ENCODE peak calls at places on chromosome 17, in eight cellular contexts. One of them, this sample, is unnamed.

GRCh38 chr17:67837965-67838364 is 12.7 kb downstream of the BPTF start:
- DNase-seq in neural progenitor cell: no peak
- DNase-seq in mammary epithelial cell: no peak
- DNase-seq in PC-9: no peak
- DNase-seq in CD4-positive, alpha-beta T cell: no peak
- DNase-seq in stomach: no peak
- DNase-seq in sigmoid colon: no peak
- DNase-seq in astrocyte of the spinal cord: no peak
- DNase-seq in this sample: no peak

GRCh38 chr17:1360975-1361374 is 39.0 kb downstream of the YWHAE start:
- DNase-seq in neural progenitor cell: no peak
- DNase-seq in mammary epithelial cell: no peak
- DNase-seq in PC-9: no peak
- DNase-seq in CD4-positive, alpha-beta T cell: no peak
- DNase-seq in stomach: no peak
- DNase-seq in sigmoid colon: no peak
- DNase-seq in astrocyte of the spinal cord: no peak
- DNase-seq in this sample: no peak

GRCh38 chr17:29710891-29711418 is 88.2 kb upstream of the CORO6 start:
- DNase-seq in neural progenitor cell: no peak
- DNase-seq in mammary epithelial cell: peak
- DNase-seq in PC-9: peak
- DNase-seq in CD4-positive, alpha-beta T cell: no peak
- DNase-seq in stomach: no peak
- DNase-seq in sigmoid colon: no peak
- DNase-seq in astrocyte of the spinal cord: no peak
- DNase-seq in this sample: no peak

GRCh38 chr17:46167826-46168569 is 25.2 kb downstream of the KANSL1 start:
- DNase-seq in neural progenitor cell: no peak
- DNase-seq in mammary epithelial cell: no peak
- DNase-seq in PC-9: no peak
- DNase-seq in CD4-positive, alpha-beta T cell: no peak
- DNase-seq in stomach: no peak
- DNase-seq in sigmoid colon: no peak
- DNase-seq in astrocyte of the spinal cord: peak
- DNase-seq in this sample: no peak

GRCh38 chr17:52823155-52823554 is 664.6 kb upstream of the CA10 start:
- DNase-seq in neural progenitor cell: no peak
- DNase-seq in mammary epithelial cell: no peak
- DNase-seq in PC-9: no peak
- DNase-seq in CD4-positive, alpha-beta T cell: no peak
- DNase-seq in stomach: no peak
- DNase-seq in sigmoid colon: no peak
- DNase-seq in astrocyte of the spinal cord: no peak
- DNase-seq in this sample: no peak

GRCh38 chr17:80263253-80264047 is 2.8 kb downstream of the RNF213 start:
- DNase-seq in neural progenitor cell: no peak
- DNase-seq in mammary epithelial cell: peak
- DNase-seq in PC-9: no peak
- DNase-seq in CD4-positive, alpha-beta T cell: peak
- DNase-seq in stomach: peak
- DNase-seq in sigmoid colon: peak
- DNase-seq in astrocyte of the spinal cord: peak
- DNase-seq in this sample: no peak

GRCh38 chr17:6172642-6173330 is 102.6 kb downstream of the WSCD1 start:
- DNase-seq in neural progenitor cell: peak
- DNase-seq in mammary epithelial cell: no peak
- DNase-seq in PC-9: no peak
- DNase-seq in CD4-positive, alpha-beta T cell: no peak
- DNase-seq in stomach: no peak
- DNase-seq in sigmoid colon: no peak
- DNase-seq in astrocyte of the spinal cord: no peak
- DNase-seq in this sample: no peak

GRCh38 chr17:44786551-44787081 is 27.8 kb downstream of the ADAM11 start:
- DNase-seq in neural progenitor cell: no peak
- DNase-seq in mammary epithelial cell: no peak
- DNase-seq in PC-9: no peak
- DNase-seq in CD4-positive, alpha-beta T cell: no peak
- DNase-seq in stomach: no peak
- DNase-seq in sigmoid colon: no peak
- DNase-seq in astrocyte of the spinal cord: no peak
- DNase-seq in this sample: no peak

GRCh38 chr17:44005865-44006580 is 1.6 kb downstream of the NAGS start:
- DNase-seq in neural progenitor cell: peak
- DNase-seq in mammary epithelial cell: peak
- DNase-seq in PC-9: no peak
- DNase-seq in CD4-positive, alpha-beta T cell: peak
- DNase-seq in stomach: peak
- DNase-seq in sigmoid colon: no peak
- DNase-seq in astrocyte of the spinal cord: peak
- DNase-seq in this sample: no peak

GRCh38 chr17:57911834-57912673 is 43.2 kb downstream of the CUEDC1 start:
- DNase-seq in neural progenitor cell: peak
- DNase-seq in mammary epithelial cell: peak
- DNase-seq in PC-9: peak
- DNase-seq in CD4-positive, alpha-beta T cell: no peak
- DNase-seq in stomach: peak
- DNase-seq in sigmoid colon: peak
- DNase-seq in astrocyte of the spinal cord: peak
- DNase-seq in this sample: no peak

GRCh38 chr17:79335456-79335855 is 260.8 kb downstream of the ENGASE start:
- DNase-seq in neural progenitor cell: no peak
- DNase-seq in mammary epithelial cell: no peak
- DNase-seq in PC-9: no peak
- DNase-seq in CD4-positive, alpha-beta T cell: no peak
- DNase-seq in stomach: no peak
- DNase-seq in sigmoid colon: no peak
- DNase-seq in astrocyte of the spinal cord: no peak
- DNase-seq in this sample: no peak

GRCh38 chr17:76478730-76479514 is 11.5 kb downstream of the AANAT start:
- DNase-seq in neural progenitor cell: no peak
- DNase-seq in mammary epithelial cell: no peak
- DNase-seq in PC-9: no peak
- DNase-seq in CD4-positive, alpha-beta T cell: no peak
- DNase-seq in stomach: no peak
- DNase-seq in sigmoid colon: no peak
- DNase-seq in astrocyte of the spinal cord: no peak
- DNase-seq in this sample: no peak

GRCh38 chr17:80827646-80828643 is 163.7 kb upstream of the CHMP6 start:
- DNase-seq in neural progenitor cell: peak
- DNase-seq in mammary epithelial cell: no peak
- DNase-seq in PC-9: no peak
- DNase-seq in CD4-positive, alpha-beta T cell: no peak
- DNase-seq in stomach: no peak
- DNase-seq in sigmoid colon: peak
- DNase-seq in astrocyte of the spinal cord: peak
- DNase-seq in this sample: no peak

GRCh38 chr17:82965371-82965770 is 114.0 kb upstream of the METRNL start:
- DNase-seq in neural progenitor cell: no peak
- DNase-seq in mammary epithelial cell: no peak
- DNase-seq in PC-9: no peak
- DNase-seq in CD4-positive, alpha-beta T cell: no peak
- DNase-seq in stomach: no peak
- DNase-seq in sigmoid colon: no peak
- DNase-seq in astrocyte of the spinal cord: no peak
- DNase-seq in this sample: no peak

GRCh38 chr17:3539881-3540540 is 17.6 kb downstream of the TRPV3 start:
- DNase-seq in neural progenitor cell: no peak
- DNase-seq in mammary epithelial cell: no peak
- DNase-seq in PC-9: no peak
- DNase-seq in CD4-positive, alpha-beta T cell: no peak
- DNase-seq in stomach: no peak
- DNase-seq in sigmoid colon: no peak
- DNase-seq in astrocyte of the spinal cord: no peak
- DNase-seq in this sample: no peak

GRCh38 chr17:13320046-13320785 is 281.5 kb downstream of the HS3ST3A1 start:
- DNase-seq in neural progenitor cell: no peak
- DNase-seq in mammary epithelial cell: no peak
- DNase-seq in PC-9: no peak
- DNase-seq in CD4-positive, alpha-beta T cell: no peak
- DNase-seq in stomach: no peak
- DNase-seq in sigmoid colon: no peak
- DNase-seq in astrocyte of the spinal cord: no peak
- DNase-seq in this sample: no peak

GRCh38 chr17:72644481-72644880 is 448.0 kb downstream of the SLC39A11 start:
- DNase-seq in neural progenitor cell: no peak
- DNase-seq in mammary epithelial cell: no peak
- DNase-seq in PC-9: no peak
- DNase-seq in CD4-positive, alpha-beta T cell: no peak
- DNase-seq in stomach: no peak
- DNase-seq in sigmoid colon: no peak
- DNase-seq in astrocyte of the spinal cord: no peak
- DNase-seq in this sample: no peak

GRCh38 chr17:2867441-2868424 is 71.5 kb downstream of the RAP1GAP2 start:
- DNase-seq in neural progenitor cell: peak
- DNase-seq in mammary epithelial cell: peak
- DNase-seq in PC-9: peak
- DNase-seq in CD4-positive, alpha-beta T cell: no peak
- DNase-seq in stomach: no peak
- DNase-seq in sigmoid colon: no peak
- DNase-seq in astrocyte of the spinal cord: no peak
- DNase-seq in this sample: no peak

GRCh38 chr17:63706346-63707102 is 6.6 kb upstream of the LIMD2 start:
- DNase-seq in neural progenitor cell: no peak
- DNase-seq in mammary epithelial cell: no peak
- DNase-seq in PC-9: no peak
- DNase-seq in CD4-positive, alpha-beta T cell: no peak
- DNase-seq in stomach: no peak
- DNase-seq in sigmoid colon: no peak
- DNase-seq in astrocyte of the spinal cord: no peak
- DNase-seq in this sample: no peak

GRCh38 chr17:74117999-74118421 is 85.5 kb upstream of the RPL38 start:
- DNase-seq in neural progenitor cell: peak
- DNase-seq in mammary epithelial cell: no peak
- DNase-seq in PC-9: no peak
- DNase-seq in CD4-positive, alpha-beta T cell: no peak
- DNase-seq in stomach: no peak
- DNase-seq in sigmoid colon: peak
- DNase-seq in astrocyte of the spinal cord: no peak
- DNase-seq in this sample: no peak

GRCh38 chr17:74117087-74117486 is 86.4 kb upstream of the RPL38 start:
- DNase-seq in neural progenitor cell: no peak
- DNase-seq in mammary epithelial cell: no peak
- DNase-seq in PC-9: no peak
- DNase-seq in CD4-positive, alpha-beta T cell: no peak
- DNase-seq in stomach: no peak
- DNase-seq in sigmoid colon: peak
- DNase-seq in astrocyte of the spinal cord: no peak
- DNase-seq in this sample: no peak

GRCh38 chr17:74119960-74120359 is 83.5 kb upstream of the RPL38 start:
- DNase-seq in neural progenitor cell: no peak
- DNase-seq in mammary epithelial cell: no peak
- DNase-seq in PC-9: no peak
- DNase-seq in CD4-positive, alpha-beta T cell: no peak
- DNase-seq in stomach: no peak
- DNase-seq in sigmoid colon: no peak
- DNase-seq in astrocyte of the spinal cord: no peak
- DNase-seq in this sample: no peak

GRCh38 chr17:74119049-74119580 is 84.4 kb upstream of the RPL38 start:
- DNase-seq in neural progenitor cell: no peak
- DNase-seq in mammary epithelial cell: no peak
- DNase-seq in PC-9: no peak
- DNase-seq in CD4-positive, alpha-beta T cell: no peak
- DNase-seq in stomach: no peak
- DNase-seq in sigmoid colon: peak
- DNase-seq in astrocyte of the spinal cord: no peak
- DNase-seq in this sample: no peak

GRCh38 chr17:74118504-74118903 is 85.0 kb upstream of the RPL38 start:
- DNase-seq in neural progenitor cell: peak
- DNase-seq in mammary epithelial cell: no peak
- DNase-seq in PC-9: no peak
- DNase-seq in CD4-positive, alpha-beta T cell: no peak
- DNase-seq in stomach: no peak
- DNase-seq in sigmoid colon: peak
- DNase-seq in astrocyte of the spinal cord: no peak
- DNase-seq in this sample: no peak
- TF ChIP-seq CTCF in neural progenitor cell: peak
- TF ChIP-seq CTCF in mammary epithelial cell: no peak
- TF ChIP-seq CTCF in PC-9: no peak
- TF ChIP-seq CTCF in CD4-positive, alpha-beta T cell: no peak
- TF ChIP-seq CTCF in stomach: no peak
- TF ChIP-seq CTCF in sigmoid colon: no peak
- TF ChIP-seq CTCF in astrocyte of the spinal cord: peak
- TF ChIP-seq CTCF in this sample: peak

DNA sequence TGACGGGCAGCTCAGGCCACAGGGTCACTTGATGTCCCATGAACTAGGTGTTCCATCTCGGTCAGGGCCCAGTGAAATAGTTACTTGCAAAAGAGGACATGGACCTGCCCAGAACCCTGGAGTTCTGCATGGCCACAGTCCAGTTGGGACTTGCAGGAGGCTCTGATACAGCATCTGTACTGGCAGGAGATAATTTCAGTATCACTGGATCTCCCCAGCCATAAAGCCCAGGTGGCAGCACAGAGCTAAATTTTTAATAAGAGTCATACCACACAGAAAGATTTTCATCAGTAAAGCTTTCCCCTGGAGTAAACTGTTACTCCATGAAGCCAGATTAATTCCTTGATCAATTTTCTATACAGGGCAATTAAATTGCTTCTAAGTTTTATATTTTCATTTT is 18.0 kb upstream of the SLC16A5 start:
- DNase-seq in neural progenitor cell: no peak
- DNase-seq in mammary epithelial cell: no peak
- DNase-seq in PC-9: no peak
- DNase-seq in CD4-positive, alpha-beta T cell: no peak
- DNase-seq in stomach: peak
- DNase-seq in sigmoid colon: no peak
- DNase-seq in astrocyte of the spinal cord: no peak
- DNase-seq in this sample: no peak
- TF ChIP-seq CTCF in neural progenitor cell: no peak
- TF ChIP-seq CTCF in mammary epithelial cell: peak
- TF ChIP-seq CTCF in PC-9: peak
- TF ChIP-seq CTCF in CD4-positive, alpha-beta T cell: peak
- TF ChIP-seq CTCF in stomach: no peak
- TF ChIP-seq CTCF in sigmoid colon: no peak
- TF ChIP-seq CTCF in astrocyte of the spinal cord: peak
- TF ChIP-seq CTCF in this sample: peak

GRCh38 chr17:48064638-48065037 is 16.5 kb downstream of the NFE2L1 start:
- DNase-seq in neural progenitor cell: no peak
- DNase-seq in mammary epithelial cell: no peak
- DNase-seq in PC-9: no peak
- DNase-seq in CD4-positive, alpha-beta T cell: no peak
- DNase-seq in stomach: no peak
- DNase-seq in sigmoid colon: peak
- DNase-seq in astrocyte of the spinal cord: no peak
- DNase-seq in this sample: no peak
- TF ChIP-seq CTCF in neural progenitor cell: no peak
- TF ChIP-seq CTCF in mammary epithelial cell: no peak
- TF ChIP-seq CTCF in PC-9: no peak
- TF ChIP-seq CTCF in CD4-positive, alpha-beta T cell: no peak
- TF ChIP-seq CTCF in stomach: no peak
- TF ChIP-seq CTCF in sigmoid colon: no peak
- TF ChIP-seq CTCF in astrocyte of the spinal cord: no peak
- TF ChIP-seq CTCF in this sample: no peak

DNA sequence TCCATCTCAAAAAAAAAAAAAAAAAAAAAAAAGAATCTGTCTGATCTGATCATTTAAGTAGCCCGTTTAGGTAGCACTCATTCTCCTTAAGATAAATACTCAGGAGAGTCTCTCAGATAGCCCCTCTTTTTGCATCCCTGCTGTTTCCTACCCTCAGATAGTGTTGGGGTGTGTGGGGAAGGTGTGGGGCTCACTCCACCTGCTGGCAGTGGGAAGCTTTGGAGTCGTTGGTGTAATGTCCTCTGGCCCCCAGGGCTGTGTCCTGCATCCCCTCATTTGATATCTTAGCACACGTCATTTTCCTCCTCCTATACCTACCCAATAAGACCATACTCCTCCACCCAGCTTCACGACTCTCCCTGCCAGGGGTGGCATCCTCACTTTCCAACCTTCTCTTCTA is 20.5 kb upstream of the MYH10 start:
- DNase-seq in neural progenitor cell: no peak
- DNase-seq in mammary epithelial cell: no peak
- DNase-seq in PC-9: no peak
- DNase-seq in CD4-positive, alpha-beta T cell: no peak
- DNase-seq in stomach: no peak
- DNase-seq in sigmoid colon: no peak
- DNase-seq in astrocyte of the spinal cord: no peak
- DNase-seq in this sample: no peak
- TF ChIP-seq CTCF in neural progenitor cell: no peak
- TF ChIP-seq CTCF in mammary epithelial cell: peak
- TF ChIP-seq CTCF in PC-9: no peak
- TF ChIP-seq CTCF in CD4-positive, alpha-beta T cell: no peak
- TF ChIP-seq CTCF in stomach: no peak
- TF ChIP-seq CTCF in sigmoid colon: no peak
- TF ChIP-seq CTCF in astrocyte of the spinal cord: no peak
- TF ChIP-seq CTCF in this sample: no peak